ENCODE peak calls at places on chromosomes 4 and X, in five cellular contexts. P, Q, W, T and U are unnamed samples. For H3K36me3, the result is how much of the 10 kb centered on the place peaks cover.

GRCh38 chrX:100645106-100645505 is 1.1 kb downstream of the SRPX2 start:
- DNase-seq in Q (no peak), T (peak), P (no peak), W (no peak), U (no peak)

GRCh38 chrX:74178536-74178935 is 125.4 kb upstream of the ZCCHC13 start:
- DNase-seq in P (no peak), T (no peak), Q (no peak), W (peak), U (no peak)

GRCh38 chr4:43103048-43103447 is 210.5 kb downstream of the GRXCR1 start:
- DNase-seq in W (no peak), P (no peak), T (no peak), Q (no peak), U (no peak)

GRCh38 chrX:96430756-96431455 is 253.7 kb upstream of the DIAPH2 start:
- DNase-seq in W (no peak), P (no peak), T (no peak), Q (no peak), U (no peak)

GRCh38 chr4:24433515-24434192 is 150.7 kb downstream of the DHX15 start:
- DNase-seq in W (no peak), T (no peak), Q (no peak), P (no peak), U (no peak)

GRCh38 chrX:48156014-48156413 is 25.6 kb downstream of the SPACA5B start:
- DNase-seq in W (peak), P (no peak), Q (no peak), T (no peak), U (no peak)

GRCh38 chr4:169604131-169604900 is 8.1 kb downstream of the NEK1 start:
- DNase-seq in Q (peak), T (peak), P (no peak), W (no peak), U (no peak)

GRCh38 chr4:130336585-130337217 is 1240.7 kb downstream of the C4orf33 start:
- DNase-seq in W (peak), Q (peak), P (peak), T (peak), U (peak)

DNA sequence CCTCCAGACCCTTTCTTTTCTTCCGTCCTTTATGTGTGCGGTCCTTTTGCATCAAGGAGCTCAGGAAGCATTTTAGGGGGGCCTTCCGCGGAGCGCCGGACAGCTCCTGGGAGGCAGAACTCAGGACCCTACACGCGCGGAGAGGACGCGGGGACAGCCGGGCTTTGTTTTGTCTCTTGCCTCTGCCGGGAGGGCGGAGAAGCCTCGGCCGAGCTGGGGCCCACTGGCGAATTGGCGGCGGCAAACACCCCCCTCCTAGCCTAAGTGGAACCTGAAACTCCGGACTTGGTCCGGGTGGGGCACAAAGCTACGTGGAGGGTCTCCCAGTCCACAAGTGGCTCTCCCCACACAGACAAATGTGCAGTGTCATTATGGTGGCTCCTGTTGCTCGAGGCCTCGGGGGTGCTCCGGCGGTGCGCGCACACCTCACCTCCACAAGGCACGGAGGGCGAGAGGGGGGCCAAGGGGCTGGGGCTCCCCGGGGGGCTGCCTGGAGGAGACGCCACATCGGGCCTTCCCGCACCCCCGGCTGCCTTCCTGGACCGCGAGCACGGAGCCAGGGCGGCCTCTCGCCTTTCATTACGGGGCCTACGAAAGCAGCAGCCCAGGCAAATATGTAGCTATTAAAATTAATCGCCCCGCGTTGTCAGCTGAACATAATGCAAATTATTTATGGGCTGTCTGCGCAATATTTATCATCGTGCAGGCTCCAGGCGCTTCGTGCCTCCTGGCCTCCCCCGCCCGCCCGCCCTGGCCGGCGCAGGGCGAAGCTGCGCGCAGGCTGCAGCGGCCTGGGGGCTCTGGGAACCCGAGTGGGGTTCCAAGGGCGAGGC is 70.6 kb upstream of the BCOR start:
- DNase-seq in Q (no peak), T (no peak), P (peak), W (no peak), U (no peak)
- H3K4me3 ChIP-seq in Q (no peak), T (peak), P (peak), W (peak), U (no peak)

GRCh38 chrX:24777660-24778059 is 83.9 kb downstream of the POLA1 start:
- DNase-seq in T (no peak), P (peak), Q (no peak), W (no peak), U (peak)
- H3K4me2 ChIP-seq in T (no peak), P (peak), Q (no peak), W (no peak), U (peak)

DNA sequence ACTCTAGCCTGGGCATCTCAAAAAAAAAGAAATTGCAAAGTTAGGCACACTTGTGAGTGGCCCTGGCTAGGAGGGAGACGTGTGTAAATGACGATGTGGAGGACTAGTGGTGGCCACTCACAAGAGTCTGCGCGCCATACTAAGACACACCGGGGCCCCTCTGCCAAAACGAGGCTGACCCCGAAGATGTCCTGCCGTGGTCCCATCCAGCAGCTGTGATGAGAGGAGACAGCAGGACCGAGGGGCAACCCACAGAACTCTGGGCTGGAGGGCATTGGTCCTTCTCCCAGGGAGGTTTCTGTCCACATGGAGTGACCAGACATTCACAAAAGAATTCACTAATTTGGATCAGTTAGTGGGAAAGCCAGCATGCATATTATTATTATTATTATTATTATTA is 47.4 kb downstream of the NOP14 start:
- DNase-seq in W (no peak), P (no peak), T (no peak), Q (no peak), U (no peak)
- H3K36me3 ChIP-seq in W (under half), P (under half), T (under half), Q (under half), U (under half)

GRCh38 chr4:133711817-133712216 is 489.8 kb downstream of the PABPC4L start:
- DNase-seq in W (peak), Q (no peak), P (no peak), T (peak), U (no peak)
- H3K4me3 ChIP-seq in W (no peak), Q (no peak), P (no peak), T (no peak), U (no peak)

GRCh38 chr4:1938027-1938426 is 66.8 kb downstream of the NSD2 start:
- DNase-seq in Q (no peak), T (no peak), W (no peak), P (no peak), U (no peak)
- H3K4me2 ChIP-seq in Q (no peak), T (no peak), W (no peak), P (no peak), U (no peak)